ENCODE peak calls at places on chromosomes 12 and 14, in eight cellular contexts. V is ELR; E is iPS-NIHi11; U is GM19239; N is myocyte; S is activated CD4-positive, CD25-positive, alpha-beta regulatory T cell treated with anti-CD3 and anti-CD28 coated beads, Interleukin-2, amount 50 U/mL, for 72 hours; L is upper lobe of right lung; I is activated CD4-positive, alpha-beta T cell treated with anti-CD3 and anti-CD28 coated beads for 36 hours. Y is an unnamed sample.
A peak's percentile ranks its signal among the peaks of the same experiment; 100 is the strongest.

GRCh38 chr14:61570188-61570960 is 124.9 kb upstream of the HIF1A start:
- DNase-seq in N (no peak), V (peak; percentile 68), L (no peak), U (no peak), E (no peak), S (no peak), I (no peak), Y (no peak)

GRCh38 chr12:14454098-14454907 is 88.8 kb downstream of the ATF7IP start:
- DNase-seq in L (no peak), N (peak; percentile 56), S (no peak), V (peak; percentile 69), E (peak; percentile 78), U (peak; percentile 4), I (peak; percentile 42), Y (peak; percentile 53)

GRCh38 chr14:52473557-52473956 is 78.7 kb downstream of the TXNDC16 start:
- DNase-seq in L (no peak), I (no peak), V (peak; percentile 62), U (no peak), N (peak; percentile 61), S (no peak), E (no peak), Y (peak; percentile 64)

GRCh38 chr14:58353516-58354299 is 42.0 kb upstream of the TOMM20L start:
- DNase-seq in I (no peak), E (no peak), N (no peak), S (no peak), U (no peak), V (no peak), L (no peak), Y (no peak)

GRCh38 chr14:28911521-28911920 is 144.9 kb downstream of the FOXG1 start:
- DNase-seq in L (no peak), S (no peak), V (no peak), N (no peak), U (no peak), E (no peak), I (no peak), Y (no peak)

GRCh38 chr12:43758728-43759563 is at the start of the genes IRAK4 and PUS7L:
- DNase-seq in V (peak; percentile 98), N (peak; percentile 98), E (peak; percentile 97), I (peak; percentile 97), L (peak; percentile 97), S (peak; percentile 90), U (peak; percentile 69), Y (peak; percentile 97)

GRCh38 chr12:6271281-6271680 is 39.2 kb upstream of the PLEKHG6 start:
- DNase-seq in N (no peak), I (no peak), V (no peak), E (no peak), U (no peak), S (no peak), L (peak; percentile 21), Y (no peak)

GRCh38 chr12:109461049-109461845 is 15.9 kb downstream of the KCTD10 start:
- DNase-seq in S (no peak), E (no peak), I (no peak), U (peak; percentile 22), V (peak; percentile 85), L (peak; percentile 67), N (peak; percentile 52), Y (peak; percentile 86)

GRCh38 chr12:7351177-7351576 is 47.3 kb downstream of the ACSM4 start:
- DNase-seq in V (peak; percentile 31), S (no peak), U (no peak), I (no peak), E (no peak), L (no peak), N (peak; percentile 77), Y (no peak)

GRCh38 chr14:26833777-26834176 is 235.9 kb upstream of the NOVA1 start:
- DNase-seq in N (no peak), L (no peak), I (no peak), U (no peak), S (no peak), E (no peak), V (no peak), Y (no peak)

GRCh38 chr12:93622485-93622884 is 50.0 kb downstream of the SOCS2 start:
- DNase-seq in N (no peak), L (no peak), S (no peak), U (no peak), V (peak; percentile 20), E (no peak), I (no peak), Y (peak; percentile 90)

Y was measured in EH.